ENCODE peak calls at places on chromosomes 6 and 20, in eight cellular contexts. D, M, S, T, I, A, U and C are unnamed samples. For H3K36me3 and H3K4me1, the result is how much of the 10 kb centered on the place peaks cover.

GRCh38 chr6:20879526-20879925 is 345.3 kb downstream of the CDKAL1 start:
- DNase-seq in M (no peak), D (no peak), T (peak), I (no peak), S (no peak), A (no peak), U (no peak), C (no peak)

GRCh38 chr6:112037783-112038216 is 16.1 kb upstream of the CCN6 start:
- DNase-seq in D (peak), I (no peak), U (peak), S (peak), T (no peak), A (peak), M (no peak), C (no peak)

GRCh38 chr6:65927141-65927540 is 220.1 kb upstream of the EYS start:
- DNase-seq in S (no peak), D (no peak), A (no peak), U (no peak), M (no peak), I (no peak), T (no peak), C (no peak)

GRCh38 chr6:136306466-136306865 is 16.8 kb upstream of the BCLAF1 start:
- DNase-seq in S (no peak), D (no peak), I (no peak), U (no peak), T (no peak), M (no peak), A (no peak), C (no peak)

GRCh38 chr6:44869321-44869897 is 458.7 kb upstream of the RUNX2 start:
- DNase-seq in U (no peak), D (no peak), S (no peak), A (no peak), I (no peak), T (peak), M (no peak), C (no peak)

GRCh38 chr6:8065519-8065911 is 1.3 kb upstream of the BLOC1S5 start:
- DNase-seq in D (no peak), T (no peak), M (no peak), U (no peak), A (no peak), I (no peak), S (no peak), C (no peak)

GRCh38 chr20:63073738-63074065 is 66.9 kb upstream of the BHLHE23 start:
- DNase-seq in S (peak), D (no peak), M (no peak), T (no peak), U (no peak), I (no peak), A (peak), C (peak)

GRCh38 chr6:112330071-112330876 is 16.9 kb upstream of the RFPL4B start:
- DNase-seq in T (no peak), D (no peak), S (no peak), I (no peak), A (no peak), M (no peak), U (no peak), C (no peak)

GRCh38 chr6:22082278-22082677 is 214.6 kb downstream of the PRL start:
- DNase-seq in T (no peak), I (no peak), D (no peak), U (no peak), M (no peak), S (no peak), A (no peak), C (no peak)

GRCh38 chr6:159934181-159934580 is 34.7 kb upstream of the IGF2R start:
- DNase-seq in D (no peak), M (no peak), I (no peak), S (no peak), U (no peak), T (no peak), A (no peak), C (no peak)

GRCh38 chr6:13724174-13724573 is 12.5 kb upstream of the RANBP9 start:
- DNase-seq in M (peak), D (no peak), I (no peak), T (no peak), S (no peak), U (peak), A (no peak), C (no peak)

GRCh38 chr20:59939052-59939878 is 840 bp downstream of the PPP1R3D start:
- DNase-seq in I (no peak), U (no peak), D (no peak), T (no peak), M (no peak), S (no peak), A (peak), C (peak)

GRCh38 chr6:72950114-72950860 is 275.0 kb downstream of the KHDC1L start:
- DNase-seq in T (peak), D (no peak), M (peak), I (no peak), U (no peak), A (no peak), S (no peak), C (no peak)

GRCh38 chr20:57332105-57333089 is 2.8 kb downstream of the SPO11 start:
- DNase-seq in U (no peak), I (no peak), A (no peak), S (no peak), T (no peak), M (no peak), D (no peak), C (no peak)

GRCh38 chr6:57302477-57302876 is 15.0 kb upstream of the PRIM2 start:
- DNase-seq in T (no peak), I (no peak), D (no peak), S (no peak), A (no peak), U (no peak), M (no peak), C (no peak)

GRCh38 chr6:113994934-113995342 is 24.0 kb upstream of the HDAC2 start:
- DNase-seq in S (no peak), A (no peak), D (no peak), U (peak), M (peak), T (peak), I (peak), C (no peak)

GRCh38 chr6:17998442-17998841 is 11.0 kb upstream of the KIF13A start:
- DNase-seq in I (no peak), T (peak), U (no peak), S (no peak), M (no peak), A (no peak), D (no peak), C (no peak)

GRCh38 chr6:32113386-32114352 is 4.5 kb upstream of the TNXB start:
- DNase-seq in T (peak), D (peak), I (peak), U (peak), S (peak), M (no peak), A (peak), C (peak)

GRCh38 chr6:39365281-39366074 is 43.0 kb upstream of the KCNK16 start:
- DNase-seq in U (no peak), S (no peak), A (no peak), T (no peak), M (no peak), D (no peak), I (no peak), C (no peak)

GRCh38 chr20:63290677-63291472 is 2.1 kb upstream of the COL20A1 start:
- DNase-seq in U (peak), D (peak), I (peak), M (peak), S (no peak), A (no peak), T (peak), C (no peak)

GRCh38 chr6:140871911-140872310 is 1260.8 kb upstream of the GJE1 start:
- DNase-seq in S (no peak), T (no peak), D (no peak), U (no peak), I (no peak), M (no peak), A (no peak), C (no peak)

GRCh38 chr6:84597238-84597875 is 167.0 kb downstream of the TBX18 start:
- DNase-seq in T (no peak), S (no peak), A (no peak), I (no peak), U (no peak), D (no peak), M (no peak), C (no peak)

GRCh38 chr6:152110878-152111820 is 303.7 kb downstream of the ESR1 start:
- DNase-seq in I (no peak), T (no peak), A (no peak), D (no peak), M (no peak), U (no peak), S (no peak), C (no peak)

GRCh38 chr20:20732641-20733040 is 20.2 kb upstream of the RALGAPA2 start:
- DNase-seq in D (no peak), A (no peak), T (no peak), I (no peak), M (no peak), U (no peak), S (no peak), C (no peak)

GRCh38 chr6:53235508-53235907 is 86.9 kb upstream of the GCM1 start:
- DNase-seq in A (no peak), D (no peak), U (no peak), M (no peak), S (no peak), T (no peak), I (no peak), C (no peak)

GRCh38 chr6:5173862-5174643 is 86.7 kb downstream of the LYRM4 start:
- DNase-seq in U (peak), D (no peak), T (no peak), M (no peak), S (no peak), I (no peak), A (no peak), C (no peak)
- TF ChIP-seq POLR2AphosphoS5 in U (no peak), D (no peak), T (no peak), M (no peak), S (no peak), I (no peak), A (no peak), C (peak)

GRCh38 chr6:37435816-37436215 is 2.8 kb downstream of the CMTR1 start:
- DNase-seq in A (no peak), I (no peak), T (no peak), D (no peak), S (no peak), M (no peak), U (no peak), C (no peak)

GRCh38 chr6:37442416-37443218 is 9.6 kb downstream of the CMTR1 start:
- DNase-seq in D (no peak), T (no peak), U (no peak), M (no peak), I (no peak), S (no peak), A (no peak), C (no peak)

GRCh38 chr6:37438912-37439311 is 5.9 kb downstream of the CMTR1 start:
- DNase-seq in U (no peak), A (no peak), T (no peak), I (no peak), S (no peak), M (no peak), D (no peak), C (no peak)

DNA sequence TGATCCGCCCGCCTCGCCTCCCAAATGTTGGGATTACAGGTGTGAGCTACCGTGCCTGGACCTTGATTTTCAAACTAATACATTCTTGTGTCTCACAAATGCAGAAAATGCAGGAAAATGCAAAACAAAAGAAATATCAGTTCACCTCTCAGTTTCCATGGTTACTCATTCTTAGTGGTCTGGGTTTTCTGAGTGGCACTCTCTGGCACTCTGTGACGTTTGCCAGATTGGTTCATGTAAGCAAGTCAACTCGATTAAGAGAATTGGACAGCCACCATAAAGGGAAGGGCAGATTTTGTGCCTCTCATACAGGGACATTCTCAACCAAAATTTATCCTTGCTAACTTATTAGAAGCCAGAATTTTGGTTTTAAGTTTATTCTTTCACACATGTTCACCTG is 8.6 kb downstream of the CMTR1 start:
- DNase-seq in M (no peak), I (no peak), S (no peak), D (no peak), U (no peak), T (no peak), A (no peak), C (no peak)
- H3K36me3 ChIP-seq in M (under half), I (half or more), S (half or more), D (half or more), U (under half), T (under half), A (under half), C (half or more)

DNA sequence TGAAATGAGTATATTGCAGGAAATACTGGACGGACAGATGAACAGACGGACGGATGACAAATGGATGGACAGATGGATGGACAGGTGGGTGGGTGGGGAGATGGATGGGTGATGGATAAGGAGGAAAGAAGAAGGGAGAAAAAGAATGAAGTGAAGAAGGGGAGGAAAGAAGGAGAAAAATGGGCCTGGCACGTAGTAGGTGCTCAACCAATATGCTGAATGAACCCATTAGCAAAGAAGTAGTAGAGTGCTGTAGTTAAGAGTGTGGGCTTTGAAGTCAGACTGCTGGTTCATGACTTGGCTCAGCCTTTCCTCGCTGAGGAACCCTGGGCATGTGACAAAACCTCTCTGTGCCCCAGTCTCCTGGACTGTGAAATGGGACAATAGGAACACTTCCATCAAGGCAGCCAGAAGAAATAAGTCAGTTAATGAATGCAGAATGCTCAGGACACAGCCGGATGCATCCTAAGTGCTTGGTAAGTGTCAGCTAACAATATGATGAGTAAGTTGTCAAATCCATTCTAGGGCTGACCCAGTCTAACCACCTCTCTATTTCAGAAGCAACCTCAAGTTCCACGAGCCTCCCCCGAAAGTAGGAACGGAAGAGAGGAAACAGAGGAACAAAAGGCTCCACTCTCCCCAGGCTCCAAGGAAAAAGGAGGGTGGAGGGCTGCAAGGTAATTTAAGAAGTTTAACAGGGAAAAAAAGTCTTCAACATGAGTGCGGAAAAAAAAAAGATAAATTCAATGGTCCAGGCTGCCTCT is 37.8 kb downstream of the PREX1 start:
- DNase-seq in A (peak), S (no peak), M (no peak), D (no peak), T (no peak), U (no peak), I (no peak), C (no peak)
- H3K4me1 ChIP-seq in A (under half), S (under half), M (under half), D (half or more), T (under half), U (under half), I (under half), C (half or more)

GRCh38 chr20:58374027-58374850 is 14.8 kb upstream of the VAPB start:
- DNase-seq in D (no peak), T (peak), U (no peak), M (no peak), I (peak), A (no peak), S (no peak), C (no peak)
- TF ChIP-seq POLR2AphosphoS5 in D (no peak), T (no peak), U (no peak), M (no peak), I (no peak), A (no peak), S (no peak), C (no peak)